ENCODE peak calls at places on chromosomes 4 and X, in nine cellular contexts. K is mucosa of descending colon; H is activated CD4-positive, alpha-beta T cell treated with anti-CD3 and anti-CD28 coated beads, Interleukin-2, amount 50 U/mL, for 24 hours; G is NCI-H1105 treated with DMSO at 0.1 percent for 48 hours; W is KBM-7; P is ureter; T is occipital lobe; S is NCI-H2171 treated with DMSO at 0.1 percent for 48 hours; F is stromal cell of bone marrow. V is an unnamed sample.
A peak's percentile ranks its signal among the peaks of the same experiment; 100 is the strongest.

GRCh38 chrX:122572461-122572860 is 611.6 kb upstream of the GRIA3 start:
- DNase-seq in S (no peak), K (no peak), H (no peak), P (no peak), W (no peak), F (peak; percentile 14), G (no peak), T (no peak), V (no peak)

GRCh38 chr4:10701702-10702460 is 17.3 kb upstream of the CLNK start:
- DNase-seq in H (no peak), G (no peak), T (no peak), W (no peak), S (no peak), P (no peak), F (no peak), K (no peak), V (no peak)

GRCh38 chr4:16669036-16669435 is 229.4 kb downstream of the LDB2 start:
- DNase-seq in S (no peak), F (no peak), T (no peak), P (no peak), K (no peak), H (no peak), W (no peak), G (no peak), V (no peak)

GRCh38 chr4:76212851-76213414 is 691 bp downstream of the SCARB2 start:
- DNase-seq in P (no peak), S (peak; percentile 9), K (no peak), W (peak; percentile 20), T (no peak), H (no peak), G (no peak), F (no peak), V (no peak)

GRCh38 chr4:38075370-38076152 is 115.4 kb downstream of the PTTG2 start:
- DNase-seq in K (no peak), P (no peak), F (no peak), H (no peak), T (no peak), W (peak; percentile 85), S (no peak), G (no peak), V (no peak)

GRCh38 chr4:106312997-106313522 is 2.9 kb downstream of the TBCK start:
- DNase-seq in T (no peak), P (no peak), S (no peak), W (no peak), H (no peak), F (no peak), K (no peak), G (no peak), V (no peak)

GRCh38 chr4:7542781-7543180 is 108.1 kb upstream of the PSAPL1 start:
- DNase-seq in H (no peak), W (no peak), T (no peak), S (no peak), K (no peak), G (no peak), P (no peak), F (no peak), V (no peak)

GRCh38 chr4:127709456-127709855 is 20.7 kb upstream of the SLC25A31 start:
- DNase-seq in W (no peak), P (no peak), T (no peak), S (no peak), H (no peak), G (no peak), K (no peak), F (no peak), V (no peak)

GRCh38 chr4:48639816-48640215 is 140.3 kb downstream of the FRYL start:
- DNase-seq in F (no peak), T (no peak), W (no peak), P (no peak), K (no peak), G (no peak), H (no peak), S (peak; percentile 28), V (no peak)

GRCh38 chrX:41384041-41384705 is 50.2 kb downstream of the DDX3X start:
- DNase-seq in P (peak; percentile 74), W (peak; percentile 87), F (peak; percentile 15), G (no peak), H (peak; percentile 39), K (peak; percentile 78), S (peak; percentile 14), T (no peak), V (peak; percentile 62)

GRCh38 chr4:39308576-39308975 is 57.6 kb downstream of the RFC1 start:
- DNase-seq in G (peak; percentile 16), T (no peak), K (no peak), H (no peak), W (no peak), P (no peak), S (peak; percentile 84), F (no peak), V (no peak)

GRCh38 chr4:140300271-140300970 is 73.0 kb upstream of the SCOC start:
- DNase-seq in H (no peak), P (no peak), G (no peak), T (peak; percentile 16), W (no peak), S (no peak), K (no peak), F (no peak), V (no peak)

GRCh38 chr4:87087015-87087920 is 133.2 kb downstream of the KLHL8 start:
- DNase-seq in H (no peak), K (no peak), F (no peak), G (no peak), W (no peak), P (no peak), S (no peak), T (no peak), V (no peak)

GRCh38 chr4:158098802-158099201 is 74.0 kb downstream of the GASK1B start:
- DNase-seq in W (no peak), P (no peak), H (no peak), S (no peak), G (no peak), F (no peak), K (no peak), T (no peak), V (no peak)

GRCh38 chr4:2390146-2390545 is 28.3 kb downstream of the ZFYVE28 start:
- DNase-seq in G (no peak), S (no peak), K (peak; percentile 20), F (no peak), W (peak; percentile 32), P (no peak), T (no peak), H (no peak), V (no peak)

GRCh38 chrX:72208126-72208525 is 26.6 kb downstream of the PIN4 start:
- DNase-seq in K (no peak), T (no peak), P (no peak), W (no peak), S (no peak), G (no peak), F (no peak), H (no peak), V (no peak)

GRCh38 chrX:113260474-113260873 is 419.8 kb upstream of the AMOT start:
- DNase-seq in T (no peak), P (no peak), S (no peak), K (no peak), G (no peak), H (no peak), F (no peak), W (peak; percentile 20), V (no peak)

GRCh38 chrX:10165580-10166247 is 8.9 kb downstream of the CLCN4 start:
- DNase-seq in F (no peak), S (no peak), K (no peak), W (peak; percentile 91), G (no peak), T (no peak), H (no peak), P (no peak), V (no peak)

GRCh38 chr4:100189820-100190642 is at the start of gene DDIT4L:
- DNase-seq in P (peak; percentile 49), H (no peak), W (no peak), T (no peak), G (peak; percentile 31), K (no peak), F (no peak), S (no peak), V (no peak)

GRCh38 chr4:5793514-5793913 is 82.5 kb downstream of the EVC start:
- DNase-seq in S (no peak), W (no peak), H (no peak), P (no peak), T (no peak), K (no peak), F (no peak), G (no peak), V (no peak)

GRCh38 chrX:24117288-24117687 is 32.2 kb upstream of the ZFX start:
- DNase-seq in S (peak; percentile 64), K (no peak), T (peak; percentile 2), W (no peak), P (no peak), H (no peak), F (peak; percentile 73), G (no peak), V (no peak)

GRCh38 chrX:45769919-45770582 is 569.4 kb upstream of the DIPK2B start:
- DNase-seq in S (no peak), G (no peak), W (peak; percentile 90), F (peak; percentile 83), T (peak; percentile 13), K (peak; percentile 84), H (peak; percentile 38), P (peak; percentile 73), V (no peak)

GRCh38 chr4:107896158-107896645 is 35.1 kb upstream of the CYP2U1 start:
- DNase-seq in W (no peak), T (no peak), F (peak; percentile 85), K (no peak), P (no peak), H (no peak), S (no peak), G (no peak), V (no peak)

GRCh38 chr4:2788532-2789103 is 4.3 kb upstream of the SH3BP2 start:
- DNase-seq in G (no peak), T (no peak), W (no peak), P (no peak), K (peak; percentile 58), H (no peak), S (no peak), F (no peak), V (no peak)

GRCh38 chr4:142361981-142362380 is 484.1 kb downstream of the INPP4B start:
- DNase-seq in H (no peak), W (no peak), T (no peak), S (no peak), G (no peak), P (no peak), K (no peak), F (no peak), V (no peak)

GRCh38 chr4:182188622-182189021 is 54.6 kb upstream of the TENM3 start:
- DNase-seq in S (no peak), K (no peak), P (no peak), W (no peak), F (peak; percentile 33), T (no peak), G (no peak), H (no peak), V (no peak)

GRCh38 chr4:118265312-118266144 is 87.3 kb downstream of the PRSS12 start:
- DNase-seq in H (no peak), K (peak; percentile 67), F (no peak), S (peak; percentile 30), G (no peak), W (no peak), T (no peak), P (peak; percentile 51), V (no peak)

GRCh38 chrX:132948648-132949260 is 9.7 kb downstream of the HS6ST2 start:
- DNase-seq in K (no peak), W (peak; percentile 5), S (no peak), G (no peak), H (no peak), T (no peak), F (no peak), P (no peak), V (no peak)

GRCh38 chrX:150205011-150205410 is 158.1 kb upstream of the MAMLD1 start:
- DNase-seq in F (no peak), H (no peak), P (no peak), T (no peak), K (no peak), S (no peak), W (no peak), G (no peak), V (no peak)

GRCh38 chr4:101103381-101104142 is 243.8 kb downstream of the PPP3CA start:
- DNase-seq in S (no peak), K (no peak), W (peak; percentile 92), G (no peak), H (no peak), T (no peak), P (peak; percentile 44), F (no peak), V (no peak)

GRCh38 chrX:11890843-11891514 is 132.9 kb downstream of the MSL3 start:
- DNase-seq in T (peak; percentile 60), W (peak; percentile 72), P (no peak), F (no peak), H (no peak), K (peak; percentile 40), G (no peak), S (peak; percentile 92), V (no peak)